ENCODE peak calls at places on chromosomes 11 and 22, in eight cellular contexts. I is SHP77; G is NCI-H510A treated with DMSO at 0.1 percent for 48 hours; M is stimulated activated CD8-positive, alpha-beta memory T cell treated with anti-CD3 and anti-CD28 coated beads, Interleukin-12 subunit alpha, Interleukin-12 subunit beta, amount 100 ng/mL, for 1 hour; H is left cardiac atrium; O is GM03348; F is substantia nigra; B is HepG2. A is an unnamed sample.
A peak's percentile ranks its signal among the peaks of the same experiment; 100 is the strongest.

GRCh38 chr11:12102588-12103410 is 7.6 kb upstream of the MICAL2 start:
- DNase-seq in I (no peak), G (no peak), M (no peak), H (no peak), O (no peak), F (no peak), B (no peak), A (no peak)

GRCh38 chr22:35601743-35602633 is 15.1 kb downstream of the MB start:
- DNase-seq in I (no peak), G (no peak), M (no peak), H (no peak), O (peak; percentile 71), F (no peak), B (no peak), A (no peak)

GRCh38 chr22:34255042-34255441 is 334.8 kb upstream of the LARGE1 start:
- DNase-seq in I (no peak), G (no peak), M (no peak), H (no peak), O (no peak), F (no peak), B (no peak), A (no peak)

GRCh38 chr11:128841461-128842072 is 25.5 kb downstream of the KCNJ1 start:
- DNase-seq in I (no peak), G (no peak), M (no peak), H (no peak), O (no peak), F (no peak), B (no peak), A (no peak)

GRCh38 chr11:77046060-77046501 is 11.9 kb downstream of the B3GNT6 start:
- DNase-seq in I (peak; percentile 34), G (peak; percentile 45), M (no peak), H (no peak), O (peak; percentile 58), F (no peak), B (no peak), A (no peak)

GRCh38 chr22:49119551-49119952 is 708.1 kb downstream of the BRD1 start:
- DNase-seq in I (no peak), G (no peak), M (no peak), H (peak; percentile 79), O (no peak), F (no peak), B (no peak), A (no peak)

GRCh38 chr22:49764151-49764581 is 63.5 kb downstream of the BRD1 start:
- DNase-seq in I (no peak), G (no peak), M (no peak), H (no peak), O (peak; percentile 81), F (no peak), B (no peak), A (no peak)

GRCh38 chr11:34192481-34193401 is 87.3 kb downstream of the NAT10 start:
- DNase-seq in I (no peak), G (no peak), M (no peak), H (peak; percentile 75), O (peak; percentile 93), F (peak; percentile 24), B (no peak), A (no peak)

GRCh38 chr22:35616043-35616442 is 1.1 kb downstream of the MB start:
- DNase-seq in I (no peak), G (no peak), M (no peak), H (no peak), O (no peak), F (no peak), B (no peak), A (no peak)

GRCh38 chr22:44523981-44524759 is 26.1 kb upstream of the RTL6 start:
- DNase-seq in I (no peak), G (no peak), M (no peak), H (peak; percentile 60), O (peak; percentile 86), F (no peak), B (no peak), A (no peak)

GRCh38 chr11:105538531-105538930 is 71.3 kb upstream of the GRIA4 start:
- DNase-seq in I (no peak), G (no peak), M (no peak), H (no peak), O (no peak), F (no peak), B (no peak), A (no peak)

GRCh38 chr11:112274007-112274783 is 13.5 kb upstream of the PLET1 start:
- DNase-seq in I (no peak), G (no peak), M (no peak), H (no peak), O (no peak), F (no peak), B (no peak), A (no peak)

GRCh38 chr11:94933225-94934130 is 39.9 kb downstream of the CWC15 start:
- DNase-seq in I (no peak), G (no peak), M (no peak), H (no peak), O (peak; percentile 85), F (peak; percentile 5), B (no peak), A (no peak)

GRCh38 chr11:124602193-124602592 is 9.0 kb upstream of the PANX3 start:
- DNase-seq in I (no peak), G (no peak), M (no peak), H (no peak), O (no peak), F (no peak), B (no peak), A (no peak)

GRCh38 chr11:64787526-64788320 is 9.4 kb upstream of the SF1 start:
- DNase-seq in I (peak; percentile 47), G (no peak), M (peak; percentile 33), H (peak; percentile 72), O (peak; percentile 69), F (peak; percentile 33), B (peak; percentile 41), A (no peak)

GRCh38 chr11:111419181-111419580 is 40.1 kb upstream of the POU2AF1 start:
- DNase-seq in I (no peak), G (no peak), M (no peak), H (no peak), O (no peak), F (no peak), B (no peak), A (no peak)

GRCh38 chr11:65057526-65057925 is 827 bp downstream of the NAALADL1 start:
- DNase-seq in I (no peak), G (no peak), M (no peak), H (no peak), O (no peak), F (no peak), B (no peak), A (no peak)

GRCh38 chr11:119316017-119316728 is 757 bp downstream of the MCAM start:
- DNase-seq in I (peak; percentile 8), G (no peak), M (no peak), H (peak; percentile 74), O (no peak), F (peak; percentile 81), B (no peak), A (no peak)

GRCh38 chr11:8870461-8871282 is 40.3 kb upstream of the AKIP1 start:
- DNase-seq in I (no peak), G (peak; percentile 9), M (no peak), H (peak; percentile 52), O (peak; percentile 81), F (peak; percentile 41), B (no peak), A (no peak)

GRCh38 chr22:19802001-19802880 is 41.7 kb downstream of the TBX1 start:
- DNase-seq in I (no peak), G (no peak), M (no peak), H (peak; percentile 9), O (no peak), F (no peak), B (no peak), A (no peak)

GRCh38 chr11:1233351-1234053 is 10.6 kb downstream of the MUC5B start:
- DNase-seq in I (no peak), G (no peak), M (no peak), H (peak; percentile 11), O (no peak), F (no peak), B (no peak), A (no peak)